ENCODE peak calls at places on chromosomes 4 and X, in four cellular contexts. M is SK-N-SH, V is GM12878, W is H1. E is an unnamed sample.

GRCh38 chr4:138450546-138450945 is 208.4 kb upstream of the SLC7A11 start:
- DNase-seq in W (no peak), V (no peak), M (no peak), E (no peak)

GRCh38 chrX:17656035-17656418 is 81.3 kb upstream of the SCML1 start:
- DNase-seq in V (no peak), M (peak), W (no peak), E (no peak)

GRCh38 chr4:11543710-11544109 is 115.0 kb upstream of the HS3ST1 start:
- DNase-seq in W (no peak), M (no peak), V (no peak), E (no peak)

GRCh38 chr4:152352645-152353116 is 183.2 kb downstream of the FBXW7 start:
- DNase-seq in M (peak), W (peak), V (peak), E (peak)

GRCh38 chr4:47238697-47239096 is 207.3 kb downstream of the GABRB1 start:
- DNase-seq in W (no peak), M (no peak), V (no peak), E (no peak)

GRCh38 chr4:187663076-187663475 is 332.5 kb upstream of the ZFP42 start:
- DNase-seq in W (no peak), M (no peak), V (no peak), E (no peak)

GRCh38 chr4:123889376-123889945 is 492.9 kb downstream of the SPRY1 start:
- DNase-seq in W (no peak), V (no peak), M (peak), E (no peak)

GRCh38 chr4:80252427-80252826 is 14.0 kb upstream of the FGF5 start:
- DNase-seq in V (no peak), W (no peak), M (no peak), E (no peak)

GRCh38 chr4:157270108-157270507 is 49.6 kb downstream of the GRIA2 start:
- DNase-seq in M (no peak), V (no peak), W (no peak), E (no peak)

GRCh38 chrX:94058728-94059382 is 384.8 kb downstream of the FAM133A start:
- DNase-seq in W (no peak), M (peak), V (no peak), E (peak)

GRCh38 chr4:153471691-153472080 is 5.5 kb downstream of the TMEM131L start:
- DNase-seq in M (no peak), W (no peak), V (no peak), E (no peak)

GRCh38 chrX:37722595-37722994 is 37.0 kb downstream of the XK start:
- DNase-seq in M (no peak), W (no peak), V (no peak), E (no peak)

GRCh38 chr4:71906096-71906495 is 122.2 kb upstream of the GC start:
- DNase-seq in M (no peak), V (no peak), W (no peak), E (no peak)

GRCh38 chr4:71913275-71913674 is 118.5 kb upstream of the NPFFR2 start:
- DNase-seq in V (no peak), W (no peak), M (no peak), E (no peak)

GRCh38 chr4:71907782-71908181 is 123.9 kb upstream of the GC start:
- DNase-seq in V (no peak), M (no peak), W (no peak), E (no peak)
- TF ChIP-seq TCF12 in V (no peak), M (no peak), W (no peak), E (no peak)

DNA sequence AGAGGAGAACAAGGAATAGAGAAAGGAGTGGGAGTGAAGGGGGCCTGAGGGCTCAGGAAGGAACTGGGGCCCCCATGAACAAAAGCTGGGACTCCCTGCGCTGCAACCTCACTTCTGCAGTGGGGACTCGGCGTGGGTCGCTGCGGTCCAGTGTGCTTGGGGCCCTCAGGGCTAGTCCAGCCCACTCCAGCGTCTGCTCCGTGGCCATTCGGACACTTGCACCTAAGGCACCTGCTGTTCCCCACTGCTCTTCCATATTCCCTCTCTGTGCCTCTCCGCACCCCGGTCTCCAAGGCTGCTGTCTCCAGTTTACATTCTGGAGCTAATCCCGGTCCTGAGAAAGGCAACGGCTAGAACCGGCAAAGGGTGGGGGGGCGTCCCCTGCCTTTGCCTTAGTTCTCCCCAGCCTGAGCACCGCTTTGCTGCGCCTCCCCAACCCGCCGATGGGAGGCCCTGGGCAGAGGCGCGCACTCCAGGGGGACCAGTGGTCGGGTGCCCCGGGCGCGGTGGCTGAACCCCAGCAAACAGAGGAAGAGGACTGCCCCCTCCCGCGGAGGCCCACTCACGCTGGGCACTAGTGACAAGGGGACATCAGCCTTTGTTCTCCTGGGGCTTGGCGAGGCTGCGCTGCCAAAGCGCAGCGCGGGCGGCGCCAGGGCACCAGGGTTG is 327.7 kb upstream of the F9 start:
- DNase-seq in W (no peak), M (no peak), V (no peak), E (no peak)
- TF ChIP-seq TCF12 in W (no peak), M (no peak), V (no peak), E (no peak)

GRCh38 chrX:51976503-51976902 is 83.1 kb downstream of the MAGED1 start:
- DNase-seq in M (no peak), W (no peak), V (no peak), E (no peak)
- TF ChIP-seq TCF12 in M (no peak), W (no peak), V (no peak), E (no peak)

GRCh38 chr4:2825184-2825506 is 18.5 kb upstream of the ADD1 start:
- DNase-seq in V (no peak), W (no peak), M (no peak), E (no peak)

GRCh38 chr4:2824329-2825183 is 19.1 kb upstream of the ADD1 start:
- DNase-seq in V (no peak), W (no peak), M (no peak), E (no peak)

GRCh38 chr4:2822461-2823300 is 21.0 kb upstream of the ADD1 start:
- DNase-seq in V (no peak), M (no peak), W (no peak), E (no peak)

GRCh38 chr4:2823671-2824328 is 19.8 kb upstream of the ADD1 start:
- DNase-seq in W (no peak), V (no peak), M (no peak), E (no peak)

GRCh38 chr4:2823301-2823670 is 20.4 kb upstream of the ADD1 start:
- DNase-seq in W (no peak), V (no peak), M (no peak), E (no peak)
- TF ChIP-seq TCF12 in W (no peak), V (no peak), M (no peak), E (no peak)

DNA sequence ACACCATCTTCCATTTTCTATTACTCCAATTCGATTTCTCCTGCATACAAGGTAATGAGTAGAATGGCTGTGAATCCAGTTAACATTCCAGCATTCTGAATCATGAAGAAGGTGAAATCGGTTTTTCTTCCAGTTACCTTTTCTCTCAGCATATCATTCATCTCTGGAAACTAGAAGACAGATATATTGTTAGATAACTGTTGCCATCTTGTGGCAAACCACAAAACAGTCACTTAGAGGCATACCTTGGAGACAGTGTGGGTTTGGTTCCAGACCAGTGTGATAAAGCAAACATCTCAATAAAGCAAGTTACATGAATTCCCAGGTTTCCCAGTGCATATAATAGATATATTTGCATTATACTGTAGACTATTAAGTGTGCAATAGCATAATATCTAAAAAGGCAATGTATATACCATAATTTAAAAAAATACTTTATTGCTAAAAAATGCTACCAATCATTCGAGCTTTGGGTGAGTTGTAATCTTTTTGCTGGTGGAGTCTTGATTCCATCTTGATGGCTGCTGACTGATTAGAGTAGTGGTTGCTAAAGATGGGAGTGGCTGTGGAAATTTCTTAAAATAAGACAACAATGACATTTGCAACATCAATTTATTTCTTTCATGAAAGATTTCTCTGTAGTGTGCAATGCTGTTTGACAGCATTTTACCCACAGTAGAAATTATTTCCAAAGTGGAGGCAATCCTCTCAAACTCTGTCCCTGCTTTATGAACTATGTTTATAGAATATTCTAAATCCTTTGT is 82.1 kb downstream of the SLC39A8 start:
- DNase-seq in W (no peak), M (peak), V (no peak), E (peak)
- TF ChIP-seq TCF12 in W (no peak), M (no peak), V (no peak), E (no peak)

DNA sequence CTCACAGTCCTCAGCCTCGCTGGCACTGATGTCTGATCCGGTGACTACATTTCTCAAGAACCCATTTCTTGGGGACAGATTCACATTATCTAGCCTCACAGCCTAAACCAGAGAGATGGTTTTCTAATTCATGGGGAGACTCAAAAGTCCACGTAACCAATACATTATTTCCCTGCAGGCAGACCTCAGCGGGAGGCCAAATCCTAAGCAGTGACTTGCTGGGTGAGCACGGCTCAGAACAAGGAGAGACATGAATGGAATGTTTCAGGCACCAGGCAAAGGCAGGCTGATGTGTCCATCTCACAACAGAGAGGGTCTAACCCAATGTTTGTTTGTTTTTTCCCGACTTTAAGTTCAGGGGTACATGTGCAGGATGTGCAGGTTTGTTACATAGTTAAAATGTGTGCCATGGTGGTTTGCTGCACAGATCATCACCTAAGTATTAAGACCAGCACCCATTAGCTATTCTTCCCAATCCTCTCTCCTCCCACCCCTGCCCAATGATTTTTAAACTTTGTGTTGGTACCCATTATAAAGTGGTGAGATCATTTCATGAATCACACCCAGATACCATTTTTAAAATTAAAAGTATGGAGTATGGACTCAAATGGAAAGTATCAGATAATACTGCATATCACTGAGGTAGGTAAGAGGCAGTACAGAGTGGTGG is 53.3 kb downstream of the SCD5 start:
- DNase-seq in M (no peak), W (no peak), V (no peak), E (no peak)
- TF ChIP-seq TCF12 in M (no peak), W (no peak), V (no peak), E (no peak)

DNA sequence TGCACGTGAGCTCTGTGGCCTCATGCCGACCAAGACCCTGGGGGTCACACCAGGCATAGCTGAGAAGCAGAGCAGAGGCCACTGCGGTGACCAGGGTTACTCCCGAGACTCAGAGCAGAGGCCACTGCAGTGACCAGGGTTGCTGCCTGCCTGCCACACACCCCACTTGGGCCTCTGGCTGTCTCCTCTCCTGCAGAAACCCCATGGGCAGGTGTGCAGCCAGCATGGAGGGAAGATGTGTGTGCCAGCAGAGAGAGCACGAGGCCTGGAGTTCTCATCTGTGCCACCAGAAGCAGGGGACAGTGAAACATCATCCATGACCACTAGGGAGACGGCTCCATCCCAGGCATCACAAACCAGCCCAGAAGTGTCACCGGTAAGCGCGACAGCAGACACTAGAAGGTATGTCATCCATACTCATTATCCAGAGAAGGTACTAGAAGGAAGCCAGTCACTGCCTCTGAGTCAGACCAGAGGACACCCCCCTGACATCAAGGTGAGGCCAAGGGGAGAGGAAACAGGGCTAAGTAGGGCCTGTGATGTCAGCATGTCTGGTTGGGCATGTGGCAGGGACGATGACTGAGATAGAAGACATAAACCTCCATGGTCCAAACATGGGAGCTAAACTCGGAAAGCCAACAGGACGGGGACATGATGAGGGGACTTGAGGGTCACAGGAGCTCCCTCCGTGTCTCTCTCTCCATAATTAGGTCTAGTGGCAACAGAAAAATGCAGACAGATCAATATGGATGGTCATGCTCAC is 24.2 kb upstream of the SPON2 start:
- DNase-seq in M (peak), V (no peak), W (no peak), E (no peak)
- TF ChIP-seq TCF12 in M (no peak), V (no peak), W (no peak), E (no peak)

GRCh38 chr4:26648260-26648659 is 64.4 kb downstream of the TBC1D19 start:
- DNase-seq in W (no peak), M (no peak), V (no peak), E (no peak)

DNA sequence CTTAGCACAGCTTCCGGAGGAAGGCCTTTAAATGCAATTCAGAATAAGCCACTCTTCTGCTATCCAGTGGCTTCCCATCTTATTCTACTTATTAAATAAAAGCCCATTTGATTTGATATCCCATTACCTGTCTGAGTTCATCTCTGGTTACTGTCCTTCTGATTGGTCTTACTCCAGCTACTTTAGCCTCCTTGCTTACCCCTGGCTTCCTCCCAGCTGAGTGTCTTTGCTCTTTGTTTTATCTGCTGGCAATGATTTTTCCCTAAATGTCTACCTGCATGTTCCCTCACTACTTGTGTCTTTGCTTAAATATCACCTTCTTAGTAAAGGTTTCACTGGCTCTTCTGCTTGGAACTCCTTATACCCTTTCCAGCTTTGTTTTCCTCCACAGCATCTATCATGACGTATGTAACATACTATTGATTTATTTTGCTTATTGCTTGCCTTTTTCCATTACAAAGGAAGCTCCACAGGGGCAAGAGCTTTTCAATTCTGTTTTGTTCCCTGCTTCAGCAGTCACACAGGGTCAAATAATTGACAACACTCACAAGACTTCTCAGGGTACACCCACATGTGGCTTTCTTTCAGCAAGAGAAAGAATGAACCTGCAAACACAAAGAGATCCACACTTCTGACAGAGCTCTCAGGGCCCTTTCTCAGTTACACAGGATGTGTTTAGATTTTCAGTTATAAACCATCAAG is 63.8 kb downstream of the TBC1D19 start:
- DNase-seq in V (no peak), W (no peak), M (no peak), E (no peak)
- TF ChIP-seq TCF12 in V (no peak), W (no peak), M (no peak), E (no peak)

GRCh38 chrX:107716045-107716684 is 59.4 kb downstream of the TSC22D3 start:
- DNase-seq in V (no peak), M (peak), W (no peak), E (no peak)

GRCh38 chrX:107713205-107714195 is 62.1 kb downstream of the TSC22D3 start:
- DNase-seq in M (no peak), W (no peak), V (no peak), E (no peak)

GRCh38 chrX:107715331-107716044 is 60.1 kb downstream of the TSC22D3 start:
- DNase-seq in M (peak), V (no peak), W (no peak), E (no peak)

GRCh38 chrX:107712231-107713204 is 63.1 kb downstream of the TSC22D3 start:
- DNase-seq in W (no peak), M (no peak), V (no peak), E (no peak)

GRCh38 chrX:107714196-107714811 is 61.3 kb downstream of the TSC22D3 start:
- DNase-seq in M (no peak), V (no peak), W (no peak), E (no peak)
- TF ChIP-seq TCF12 in M (no peak), V (no peak), W (no peak), E (no peak)

E was measured in HepG2.